ENCODE peak calls at places on chromosomes 6 and 20, in four cellular contexts. T is fibroblast of lung; Q is CD8-positive, alpha-beta T cell; E is body of pancreas. Y is an unnamed sample. For H3K9me3, the result is how much of the 10 kb centered on the place peaks cover.

GRCh38 chr6:74319292-74319691 is 623.3 kb downstream of the CD109 start:
- DNase-seq in E (no peak), Q (no peak), T (no peak), Y (no peak)

GRCh38 chr6:20366082-20366834 is 35.4 kb upstream of the E2F3 start:
- DNase-seq in Q (peak), E (no peak), T (no peak), Y (peak)

GRCh38 chr20:51966296-51966971 is 164.1 kb upstream of the SALL4 start:
- DNase-seq in Q (no peak), E (peak), T (peak), Y (peak)

GRCh38 chr6:158536084-158536890 is 23.6 kb upstream of the TMEM181 start:
- DNase-seq in E (peak), T (peak), Q (peak), Y (peak)

GRCh38 chr6:118650500-118651281 is 700 bp downstream of the CEP85L start:
- DNase-seq in T (peak), E (peak), Q (no peak), Y (peak)

GRCh38 chr20:50911030-50911429 is 20.2 kb downstream of the ADNP start:
- DNase-seq in E (no peak), Q (no peak), T (peak), Y (no peak)

GRCh38 chr20:38426006-38426405 is 9.1 kb downstream of the SNHG17 start:
- DNase-seq in Q (no peak), T (peak), E (no peak), Y (no peak)

GRCh38 chr20:24339179-24339578 is 130.2 kb upstream of the SYNDIG1 start:
- DNase-seq in Q (no peak), T (no peak), E (no peak), Y (no peak)

GRCh38 chr20:36744764-36745191 is 1.1 kb downstream of the NDRG3 start:
- DNase-seq in Q (no peak), E (peak), T (no peak), Y (no peak)

GRCh38 chr6:132811276-132811675 is 3.1 kb upstream of the RPS12 start:
- DNase-seq in Q (no peak), T (peak), E (no peak), Y (no peak)

GRCh38 chr6:7219310-7219709 is 93.7 kb downstream of the SSR1 start:
- DNase-seq in E (peak), T (peak), Q (no peak), Y (no peak)

GRCh38 chr6:16105874-16106273 is 23.0 kb upstream of the MYLIP start:
- DNase-seq in Q (no peak), T (peak), E (no peak), Y (no peak)

GRCh38 chr20:64146301-64146935 is 17.8 kb upstream of the MYT1 start:
- DNase-seq in T (no peak), Q (no peak), E (no peak), Y (no peak)

GRCh38 chr6:11242709-11243108 is 10.2 kb upstream of the NEDD9 start:
- DNase-seq in E (no peak), T (no peak), Q (no peak), Y (no peak)

GRCh38 chr6:139474145-139475108 is 100.0 kb upstream of the CITED2 start:
- DNase-seq in T (peak), Q (no peak), E (peak), Y (no peak)
- H3K4me3 ChIP-seq in T (no peak), Q (no peak), E (no peak), Y (no peak)

GRCh38 chr20:42700423-42700822 is 489.3 kb downstream of the PTPRT start:
- DNase-seq in Q (no peak), E (no peak), T (no peak), Y (no peak)
- H3K9me3 ChIP-seq in Q (under half), E (under half), T (under half), Y (under half)

GRCh38 chr20:25537890-25538289 is 47.4 kb downstream of the NINL start:
- DNase-seq in E (no peak), Q (no peak), T (no peak), Y (no peak)
- TF ChIP-seq CTCF in E (no peak), Q (no peak), T (no peak), Y (no peak)

GRCh38 chr6:33904050-33904827 is 100.4 kb upstream of the MLN start:
- DNase-seq in E (peak), Q (peak), T (no peak), Y (peak)
- H3K4me3 ChIP-seq in E (no peak), Q (peak), T (no peak), Y (no peak)

DNA sequence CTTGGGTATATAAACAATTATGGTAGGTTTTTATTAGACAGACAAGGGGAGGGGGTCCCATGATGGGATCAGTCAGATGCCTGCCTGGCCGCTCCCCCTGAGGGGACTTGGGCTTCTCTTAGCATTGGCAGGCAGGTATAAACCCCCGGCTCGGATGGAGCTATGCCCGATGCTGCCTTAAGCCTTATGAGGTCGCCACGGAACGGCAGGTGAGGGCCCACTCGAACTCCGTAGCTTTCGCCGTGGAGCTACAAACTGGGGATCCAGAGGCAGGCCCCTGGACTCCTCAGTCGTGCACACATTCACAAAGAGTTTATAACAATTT is 148.8 kb downstream of the TRIM27 start:
- DNase-seq in Q (no peak), T (no peak), E (no peak), Y (no peak)
- H3K9me3 ChIP-seq in Q (under half), T (under half), E (under half), Y (under half)

GRCh38 chr20:33290852-33291251 is 7.8 kb downstream of the BPIFB1 start:
- DNase-seq in E (no peak), T (no peak), Q (no peak), Y (no peak)

GRCh38 chr20:33291416-33291815 is 8.4 kb downstream of the BPIFB1 start:
- DNase-seq in E (no peak), T (no peak), Q (no peak), Y (no peak)

GRCh38 chr20:33296206-33296605 is 13.2 kb downstream of the BPIFB1 start:
- DNase-seq in E (no peak), Q (no peak), T (no peak), Y (no peak)

GRCh38 chr20:33287884-33288283 is 4.9 kb downstream of the BPIFB1 start:
- DNase-seq in T (no peak), Q (no peak), E (no peak), Y (no peak)

DNA sequence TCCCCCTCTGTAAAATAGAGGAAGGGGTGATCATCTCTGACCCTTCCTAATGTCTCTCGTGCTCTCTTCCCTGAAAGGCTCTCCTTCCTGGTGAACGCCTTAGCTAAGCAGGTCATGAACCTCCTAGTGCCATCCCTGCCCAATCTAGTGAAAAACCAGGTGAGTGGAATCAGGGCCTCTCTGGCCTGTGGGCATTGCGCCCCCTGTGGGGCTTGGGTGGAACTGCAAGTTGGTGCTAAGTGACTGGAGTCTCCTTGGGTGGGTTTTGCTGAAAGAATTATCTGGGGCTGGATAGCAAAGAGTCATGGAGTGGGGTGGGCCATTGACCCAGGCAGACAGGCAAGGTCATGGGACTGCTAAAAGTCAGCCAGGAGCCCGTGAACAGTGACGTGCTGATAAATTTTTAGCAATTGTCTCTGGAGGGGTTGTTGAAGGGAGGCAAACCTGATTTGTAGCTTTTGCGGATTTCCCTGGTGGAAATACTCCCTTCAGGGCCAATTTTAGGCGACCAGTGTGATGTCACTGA is 8.9 kb downstream of the BPIFB1 start:
- DNase-seq in Q (peak), T (peak), E (peak), Y (peak)
- TF ChIP-seq CTCF in Q (peak), T (peak), E (peak), Y (peak)

DNA sequence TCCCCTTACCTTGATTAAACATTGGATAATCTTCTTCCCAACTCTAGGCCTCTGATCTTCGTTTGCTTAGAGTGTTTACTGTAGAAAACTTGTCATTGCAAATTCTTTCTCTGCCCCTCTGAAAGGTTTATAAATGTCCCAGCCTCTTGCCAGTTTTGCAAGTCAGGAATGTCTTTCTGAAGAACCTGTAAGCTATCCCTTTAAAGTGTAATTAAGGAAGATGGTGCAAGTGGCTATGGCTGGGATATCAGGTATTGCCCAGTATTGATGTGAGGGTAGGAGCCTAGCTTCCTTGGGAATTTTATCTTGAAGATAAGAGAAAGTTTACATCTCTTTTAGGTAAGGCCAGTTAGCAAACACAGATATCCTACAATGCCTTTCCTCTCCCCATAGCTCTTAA is 211.0 kb upstream of the RIMS1 start:
- DNase-seq in T (no peak), E (no peak), Q (no peak), Y (no peak)
- H3K4me3 ChIP-seq in T (no peak), E (no peak), Q (no peak), Y (no peak)

GRCh38 chr6:53210821-53211220 is 62.2 kb upstream of the GCM1 start:
- DNase-seq in E (no peak), Q (no peak), T (no peak), Y (no peak)
- H3K9me3 ChIP-seq in E (under half), Q (under half), T (under half), Y (under half)

GRCh38 chr6:99818161-99818560 is 175.9 kb downstream of the MCHR2 start:
- DNase-seq in T (no peak), E (no peak), Q (no peak), Y (no peak)

GRCh38 chr6:99821164-99821563 is 172.9 kb downstream of the MCHR2 start:
- DNase-seq in T (no peak), Q (no peak), E (no peak), Y (no peak)

GRCh38 chr6:99819853-99820252 is 174.2 kb downstream of the MCHR2 start:
- DNase-seq in Q (no peak), T (no peak), E (no peak), Y (no peak)

DNA sequence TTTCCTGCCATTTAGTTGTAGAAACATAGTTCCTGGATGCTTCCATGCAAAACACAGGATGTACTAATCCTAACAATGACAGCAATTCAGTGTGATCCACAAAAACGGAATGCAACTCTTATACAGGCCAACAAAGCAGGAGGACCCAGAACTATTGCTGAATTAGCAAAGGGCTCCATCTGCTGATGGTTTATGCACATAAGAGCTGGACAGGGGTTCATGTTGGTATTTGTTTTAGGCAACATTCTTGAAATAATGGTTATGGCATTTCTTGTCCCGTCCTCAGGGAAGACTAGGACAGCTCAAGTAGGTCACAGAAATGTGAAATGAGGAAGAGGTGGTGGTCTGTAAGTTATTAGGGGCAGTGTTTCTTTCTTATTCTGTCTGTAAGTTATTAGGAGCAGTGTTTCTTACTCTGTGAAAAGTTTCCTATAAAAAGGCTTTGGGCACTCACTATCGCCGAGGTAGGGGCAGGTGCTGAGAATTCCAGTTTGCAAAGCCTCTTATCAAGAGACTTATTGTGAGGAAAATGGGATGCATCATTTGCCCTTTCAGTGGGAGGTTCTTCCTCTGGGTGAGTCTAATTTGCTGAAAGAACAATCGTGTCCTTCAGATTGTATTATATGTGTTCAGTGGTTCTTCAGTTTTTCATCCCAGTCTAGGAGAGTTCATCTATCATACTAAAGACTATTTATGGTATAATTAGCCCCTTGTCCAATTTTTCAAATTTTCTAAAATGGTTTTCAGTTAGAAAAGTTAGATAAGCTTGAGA is 171.1 kb downstream of the MCHR2 start:
- DNase-seq in T (peak), E (peak), Q (no peak), Y (peak)
- TF ChIP-seq CTCF in T (peak), E (peak), Q (no peak), Y (peak)

GRCh38 chr6:12291083-12291784 is 1.1 kb downstream of the EDN1 start:
- DNase-seq in E (no peak), Q (no peak), T (no peak), Y (no peak)
- H3K4me3 ChIP-seq in E (peak), Q (no peak), T (peak), Y (peak)